ENCODE peak calls at places on chromosomes 3 and 15, in five cellular contexts. L is HepG2, R is HEK293T, J is NT2/D1, D is H1. Z is an unnamed sample.

GRCh38 chr3:160707187-160707789 is 30.3 kb downstream of the ARL14 start:
- DNase-seq in L (peak), R (peak), J (peak), D (no peak), Z (peak)

GRCh38 chr3:172102123-172102882 is 62.9 kb downstream of the FNDC3B start:
- DNase-seq in L (no peak), R (no peak), J (no peak), D (no peak), Z (no peak)

GRCh38 chr15:56468271-56468912 is 3.5 kb upstream of the MNS1 start:
- DNase-seq in L (no peak), R (no peak), J (no peak), D (no peak), Z (peak)

GRCh38 chr3:29582310-29582709 is 301.4 kb downstream of the RBMS3 start:
- DNase-seq in L (no peak), R (no peak), J (no peak), D (no peak), Z (no peak)

GRCh38 chr3:38565339-38566214 is 69.4 kb downstream of the EXOG start:
- DNase-seq in L (no peak), R (no peak), J (no peak), D (no peak), Z (no peak)

GRCh38 chr15:99019558-99020540 is 12.3 kb upstream of the PGPEP1L start:
- DNase-seq in L (peak), R (no peak), J (no peak), D (no peak), Z (no peak)

GRCh38 chr3:112092439-112093179 is 6.4 kb downstream of the C3orf52 start:
- DNase-seq in L (no peak), R (no peak), J (no peak), D (no peak), Z (no peak)

GRCh38 chr15:89998141-89998661 is 2.9 kb upstream of the ZNF710 start:
- DNase-seq in L (peak), R (no peak), J (no peak), D (no peak), Z (no peak)

GRCh38 chr3:100896994-100897393 is 96.2 kb downstream of the ABI3BP start:
- DNase-seq in L (no peak), R (no peak), J (no peak), D (no peak), Z (no peak)

GRCh38 chr15:31440754-31441298 is 114.2 kb downstream of the KLF13 start:
- DNase-seq in L (no peak), R (no peak), J (no peak), D (no peak), Z (no peak)

GRCh38 chr15:50953302-50953701 is 44.8 kb downstream of the AP4E1 start:
- DNase-seq in L (no peak), R (no peak), J (no peak), D (no peak), Z (no peak)

GRCh38 chr3:134846943-134847342 is 51.9 kb downstream of the EPHB1 start:
- DNase-seq in L (peak), R (no peak), J (peak), D (no peak), Z (no peak)

GRCh38 chr3:134337511-134338200 is 36.6 kb downstream of the AMOTL2 start:
- DNase-seq in L (no peak), R (no peak), J (no peak), D (no peak), Z (no peak)

GRCh38 chr3:158847885-158848284 is 46.0 kb downstream of the MFSD1 start:
- DNase-seq in L (no peak), R (no peak), J (no peak), D (no peak), Z (no peak)

GRCh38 chr3:11377726-11378125 is 105.5 kb downstream of the ATG7 start:
- DNase-seq in L (no peak), R (no peak), J (no peak), D (no peak), Z (no peak)

GRCh38 chr3:101829066-101829830 is 20.1 kb upstream of the NFKBIZ start:
- DNase-seq in L (no peak), R (no peak), J (no peak), D (no peak), Z (no peak)

GRCh38 chr3:129240436-129240835 is 9.0 kb upstream of the COPG1 start:
- DNase-seq in L (no peak), R (no peak), J (no peak), D (no peak), Z (no peak)

GRCh38 chr3:72694398-72694797 is 153.8 kb downstream of the SHQ1 start:
- DNase-seq in L (no peak), R (no peak), J (no peak), D (no peak), Z (no peak)

GRCh38 chr3:183437696-183438564 is 9.5 kb upstream of the MCF2L2 start:
- DNase-seq in L (no peak), R (no peak), J (no peak), D (no peak), Z (no peak)

GRCh38 chr15:81113861-81114261 is 20.2 kb upstream of the CFAP161 start:
- DNase-seq in L (no peak), R (no peak), J (no peak), D (no peak), Z (no peak)

GRCh38 chr3:56754753-56755365 is 46.9 kb downstream of the ARHGEF3 start:
- DNase-seq in L (no peak), R (no peak), J (no peak), D (no peak), Z (peak)

GRCh38 chr15:43977072-43977884 is 150.5 kb downstream of the WDR76 start:
- DNase-seq in L (peak), R (no peak), J (peak), D (no peak), Z (peak)

GRCh38 chr3:186930143-186930638 is at the start of gene ST6GAL1:
- DNase-seq in L (peak), R (peak), J (peak), D (peak), Z (peak)

GRCh38 chr15:81809543-81809942 is 236.3 kb downstream of the MEX3B start:
- DNase-seq in L (peak), R (peak), J (peak), D (no peak), Z (no peak)

GRCh38 chr3:7759630-7760029 is 742.0 kb upstream of the LMCD1 start:
- DNase-seq in L (no peak), R (no peak), J (no peak), D (no peak), Z (no peak)

GRCh38 chr3:17301271-17301670 is 416.5 kb downstream of the PLCL2 start:
- DNase-seq in L (no peak), R (no peak), J (no peak), D (no peak), Z (no peak)

GRCh38 chr15:75589071-75589470 is 10.0 kb upstream of the PTPN9 start:
- DNase-seq in L (no peak), R (no peak), J (no peak), D (no peak), Z (no peak)

GRCh38 chr3:15521573-15521965 is at the start of gene COLQ:
- DNase-seq in L (no peak), R (no peak), J (no peak), D (no peak), Z (no peak)

GRCh38 chr3:53842436-53843194 is 3.6 kb downstream of the CHDH start:
- DNase-seq in L (peak), R (no peak), J (no peak), D (no peak), Z (no peak)

GRCh38 chr15:33152502-33153109 is 41.9 kb downstream of the FMN1 start:
- DNase-seq in L (no peak), R (no peak), J (no peak), D (no peak), Z (no peak)

GRCh38 chr3:172751188-172751571 is 654 bp downstream of the ECT2 start:
- DNase-seq in L (no peak), R (peak), J (no peak), D (no peak), Z (no peak)

GRCh38 chr15:60917469-60918130 is 311.5 kb downstream of the RORA start:
- DNase-seq in L (no peak), R (no peak), J (no peak), D (no peak), Z (no peak)

GRCh38 chr3:136291302-136291701 is 41.2 kb downstream of the PCCB start:
- DNase-seq in L (no peak), R (no peak), J (no peak), D (no peak), Z (no peak)

DNA sequence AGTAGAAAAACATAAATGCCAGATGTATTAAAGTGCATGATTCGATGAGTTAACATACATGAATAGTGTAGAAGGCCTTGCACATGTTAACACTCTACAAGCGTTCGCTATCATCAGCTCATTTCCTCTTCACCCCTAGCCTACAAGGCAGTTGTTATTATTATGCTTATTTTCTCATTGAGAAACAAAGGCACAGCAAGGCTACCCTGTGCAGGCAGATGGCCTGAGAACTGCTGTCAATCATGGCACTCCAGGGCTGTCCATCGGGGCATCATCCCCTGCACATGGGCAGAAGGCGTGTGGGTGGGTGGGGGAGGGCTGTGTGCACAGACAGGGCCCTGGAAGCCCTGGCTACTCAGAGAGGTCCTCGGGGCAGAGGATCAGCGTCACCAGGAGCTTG is 9.4 kb upstream of the ZXDC start:
- DNase-seq in L (no peak), R (no peak), J (peak), D (no peak), Z (no peak)
- TF ChIP-seq SUZ12 in L (no peak), R (no peak), J (no peak), D (no peak), Z (no peak)

GRCh38 chr3:48414376-48415250 is 15.3 kb downstream of the PLXNB1 start:
- DNase-seq in L (no peak), R (no peak), J (no peak), D (no peak), Z (no peak)
- TF ChIP-seq SUZ12 in L (no peak), R (no peak), J (no peak), D (no peak), Z (no peak)

DNA sequence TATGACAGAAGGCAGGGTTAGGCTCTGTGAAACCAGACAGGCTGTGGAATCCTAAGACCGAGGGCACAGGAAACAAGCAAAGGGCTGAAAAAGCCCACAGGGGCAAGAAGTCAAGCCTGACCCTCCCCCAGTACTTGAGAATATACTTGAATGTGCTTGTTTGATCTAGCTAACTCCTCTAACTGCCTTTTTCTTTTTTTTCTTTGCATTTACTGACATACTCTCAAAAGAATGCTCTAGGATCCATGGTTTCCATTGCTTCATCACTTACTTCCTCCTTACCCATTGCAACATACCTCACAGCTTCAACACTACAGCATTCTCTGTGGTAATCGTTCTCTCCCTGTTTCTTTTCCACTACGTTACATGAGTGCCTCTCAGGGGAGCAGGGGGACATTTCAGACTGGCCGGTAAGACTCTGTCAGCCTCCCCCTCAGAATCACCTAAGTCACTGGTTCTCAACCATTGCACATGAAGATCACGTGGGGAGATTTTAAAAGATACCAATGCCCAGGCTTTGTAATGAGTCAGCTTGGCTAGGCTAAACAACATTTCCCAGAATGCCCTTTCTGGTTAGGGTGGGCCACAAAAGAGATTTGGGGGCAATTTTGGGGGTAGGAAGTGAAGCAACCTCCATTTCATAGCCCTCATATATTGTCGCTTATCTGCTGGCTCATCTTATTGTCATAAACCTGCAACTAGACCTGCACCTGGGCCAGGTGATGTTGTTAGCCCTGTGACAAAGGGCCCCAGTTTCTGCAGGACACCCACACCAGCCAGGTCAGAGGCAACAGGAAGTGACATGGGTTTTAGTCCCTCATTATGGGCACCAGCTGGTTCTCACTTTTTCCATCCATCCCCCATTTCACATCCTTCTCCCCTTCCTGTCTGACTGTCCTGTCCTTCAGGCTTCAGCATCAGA is 24.6 kb upstream of the RSL24D1 start:
- DNase-seq in L (peak), R (no peak), J (no peak), D (no peak), Z (peak)
- TF ChIP-seq SUZ12 in L (no peak), R (no peak), J (no peak), D (no peak), Z (no peak)

GRCh38 chr3:154018100-154018696 is 103.0 kb upstream of the ARHGEF26 start:
- DNase-seq in L (peak), R (peak), J (peak), D (peak), Z (peak)
- TF ChIP-seq SUZ12 in L (no peak), R (no peak), J (no peak), D (no peak), Z (no peak)

GRCh38 chr3:36540898-36541518 is 160.7 kb downstream of the STAC start:
- DNase-seq in L (peak), R (peak), J (peak), D (no peak), Z (no peak)
- TF ChIP-seq SUZ12 in L (no peak), R (no peak), J (no peak), D (no peak), Z (no peak)

Z was measured in GM12878.